ENCODE peak calls at places on chromosomes 11 and 22, in six cellular contexts. One of them, this sample, is unnamed.

GRCh38 chr11:69251639-69252493 is 42.1 kb upstream of the MYEOV start:
- DNase-seq in stimulated activated CD8-positive, alpha-beta memory T cell treated with anti-CD3 and anti-CD28 coated beads, Interleukin-7, amount 100 ng/mL, for 1 hour: no peak
- DNase-seq in stimulated activated effector memory CD8-positive, alpha-beta T cell treated with anti-CD3 and anti-CD28 coated beads, Interleukin-12 subunit alpha, Interleukin-12 subunit beta, amount 100 ng/mL, for 72 hours: no peak
- DNase-seq in iris pigment epithelial cell: no peak
- DNase-seq in T follicular helper cell: no peak
- DNase-seq in thoracic aorta: no peak
- DNase-seq in this sample: no peak

GRCh38 chr11:18105086-18105801 is 638 bp downstream of the SAAL1 start:
- DNase-seq in stimulated activated CD8-positive, alpha-beta memory T cell treated with anti-CD3 and anti-CD28 coated beads, Interleukin-7, amount 100 ng/mL, for 1 hour: no peak
- DNase-seq in stimulated activated effector memory CD8-positive, alpha-beta T cell treated with anti-CD3 and anti-CD28 coated beads, Interleukin-12 subunit alpha, Interleukin-12 subunit beta, amount 100 ng/mL, for 72 hours: no peak
- DNase-seq in iris pigment epithelial cell: no peak
- DNase-seq in T follicular helper cell: no peak
- DNase-seq in thoracic aorta: no peak
- DNase-seq in this sample: no peak

GRCh38 chr11:12110714-12111481 is 508 bp downstream of the MICAL2 start:
- DNase-seq in stimulated activated CD8-positive, alpha-beta memory T cell treated with anti-CD3 and anti-CD28 coated beads, Interleukin-7, amount 100 ng/mL, for 1 hour: no peak
- DNase-seq in stimulated activated effector memory CD8-positive, alpha-beta T cell treated with anti-CD3 and anti-CD28 coated beads, Interleukin-12 subunit alpha, Interleukin-12 subunit beta, amount 100 ng/mL, for 72 hours: no peak
- DNase-seq in iris pigment epithelial cell: no peak
- DNase-seq in T follicular helper cell: no peak
- DNase-seq in thoracic aorta: no peak
- DNase-seq in this sample: no peak

GRCh38 chr11:23778971-23779370 is 717.9 kb upstream of the LUZP2 start:
- DNase-seq in stimulated activated CD8-positive, alpha-beta memory T cell treated with anti-CD3 and anti-CD28 coated beads, Interleukin-7, amount 100 ng/mL, for 1 hour: no peak
- DNase-seq in stimulated activated effector memory CD8-positive, alpha-beta T cell treated with anti-CD3 and anti-CD28 coated beads, Interleukin-12 subunit alpha, Interleukin-12 subunit beta, amount 100 ng/mL, for 72 hours: no peak
- DNase-seq in iris pigment epithelial cell: peak
- DNase-seq in T follicular helper cell: no peak
- DNase-seq in thoracic aorta: no peak
- DNase-seq in this sample: no peak

GRCh38 chr11:64742087-64742939 is 1.6 kb downstream of the RASGRP2 start:
- DNase-seq in stimulated activated CD8-positive, alpha-beta memory T cell treated with anti-CD3 and anti-CD28 coated beads, Interleukin-7, amount 100 ng/mL, for 1 hour: no peak
- DNase-seq in stimulated activated effector memory CD8-positive, alpha-beta T cell treated with anti-CD3 and anti-CD28 coated beads, Interleukin-12 subunit alpha, Interleukin-12 subunit beta, amount 100 ng/mL, for 72 hours: no peak
- DNase-seq in iris pigment epithelial cell: peak
- DNase-seq in T follicular helper cell: no peak
- DNase-seq in thoracic aorta: no peak
- DNase-seq in this sample: no peak

GRCh38 chr22:37555029-37555428 is 5.3 kb upstream of the CDC42EP1 start:
- DNase-seq in stimulated activated CD8-positive, alpha-beta memory T cell treated with anti-CD3 and anti-CD28 coated beads, Interleukin-7, amount 100 ng/mL, for 1 hour: no peak
- DNase-seq in stimulated activated effector memory CD8-positive, alpha-beta T cell treated with anti-CD3 and anti-CD28 coated beads, Interleukin-12 subunit alpha, Interleukin-12 subunit beta, amount 100 ng/mL, for 72 hours: no peak
- DNase-seq in iris pigment epithelial cell: no peak
- DNase-seq in T follicular helper cell: no peak
- DNase-seq in thoracic aorta: no peak
- DNase-seq in this sample: no peak

GRCh38 chr11:69664103-69664775 is 10.9 kb downstream of the LTO1 start:
- DNase-seq in stimulated activated CD8-positive, alpha-beta memory T cell treated with anti-CD3 and anti-CD28 coated beads, Interleukin-7, amount 100 ng/mL, for 1 hour: no peak
- DNase-seq in stimulated activated effector memory CD8-positive, alpha-beta T cell treated with anti-CD3 and anti-CD28 coated beads, Interleukin-12 subunit alpha, Interleukin-12 subunit beta, amount 100 ng/mL, for 72 hours: no peak
- DNase-seq in iris pigment epithelial cell: no peak
- DNase-seq in T follicular helper cell: no peak
- DNase-seq in thoracic aorta: no peak
- DNase-seq in this sample: no peak

GRCh38 chr11:83649468-83649915 is 363.3 kb upstream of the CCDC90B start:
- DNase-seq in stimulated activated CD8-positive, alpha-beta memory T cell treated with anti-CD3 and anti-CD28 coated beads, Interleukin-7, amount 100 ng/mL, for 1 hour: no peak
- DNase-seq in stimulated activated effector memory CD8-positive, alpha-beta T cell treated with anti-CD3 and anti-CD28 coated beads, Interleukin-12 subunit alpha, Interleukin-12 subunit beta, amount 100 ng/mL, for 72 hours: no peak
- DNase-seq in iris pigment epithelial cell: no peak
- DNase-seq in T follicular helper cell: no peak
- DNase-seq in thoracic aorta: no peak
- DNase-seq in this sample: no peak

GRCh38 chr11:12724301-12725046 is 50.3 kb downstream of the TEAD1 start:
- DNase-seq in stimulated activated CD8-positive, alpha-beta memory T cell treated with anti-CD3 and anti-CD28 coated beads, Interleukin-7, amount 100 ng/mL, for 1 hour: no peak
- DNase-seq in stimulated activated effector memory CD8-positive, alpha-beta T cell treated with anti-CD3 and anti-CD28 coated beads, Interleukin-12 subunit alpha, Interleukin-12 subunit beta, amount 100 ng/mL, for 72 hours: no peak
- DNase-seq in iris pigment epithelial cell: peak
- DNase-seq in T follicular helper cell: no peak
- DNase-seq in thoracic aorta: peak
- DNase-seq in this sample: no peak

GRCh38 chr22:36036167-36036624 is 7.6 kb upstream of the RBFOX2 start:
- DNase-seq in stimulated activated CD8-positive, alpha-beta memory T cell treated with anti-CD3 and anti-CD28 coated beads, Interleukin-7, amount 100 ng/mL, for 1 hour: no peak
- DNase-seq in stimulated activated effector memory CD8-positive, alpha-beta T cell treated with anti-CD3 and anti-CD28 coated beads, Interleukin-12 subunit alpha, Interleukin-12 subunit beta, amount 100 ng/mL, for 72 hours: no peak
- DNase-seq in iris pigment epithelial cell: no peak
- DNase-seq in T follicular helper cell: no peak
- DNase-seq in thoracic aorta: no peak
- DNase-seq in this sample: no peak

GRCh38 chr22:20590477-20591294 is 83.3 kb downstream of the MED15 start:
- DNase-seq in stimulated activated CD8-positive, alpha-beta memory T cell treated with anti-CD3 and anti-CD28 coated beads, Interleukin-7, amount 100 ng/mL, for 1 hour: no peak
- DNase-seq in stimulated activated effector memory CD8-positive, alpha-beta T cell treated with anti-CD3 and anti-CD28 coated beads, Interleukin-12 subunit alpha, Interleukin-12 subunit beta, amount 100 ng/mL, for 72 hours: no peak
- DNase-seq in iris pigment epithelial cell: no peak
- DNase-seq in T follicular helper cell: no peak
- DNase-seq in thoracic aorta: no peak
- DNase-seq in this sample: no peak

This sample was measured in GOT3.